ENCODE peak calls at places on chromosome 21, in eight cellular contexts. Y is K562, L is suprapubic skin, T is testis, G is heart left ventricle, R is A549, J is body of pancreas, F is uterus. N is an unnamed sample. For H3K4me1, the result is how much of the 10 kb centered on the place peaks cover.

GRCh38 chr21:30710499-30710898 is 8.1 kb downstream of the KRTAP21-3 start:
- DNase-seq in J (no peak), L (no peak), F (no peak), R (no peak), T (no peak), Y (no peak), G (no peak), N (no peak)

GRCh38 chr21:46617267-46618051 is 12.6 kb upstream of the S100B start:
- DNase-seq in Y (no peak), J (no peak), T (no peak), L (no peak), F (no peak), G (no peak), R (no peak), N (no peak)

GRCh38 chr21:27043377-27043776 is 76.5 kb upstream of the ADAMTS5 start:
- DNase-seq in T (no peak), R (no peak), J (no peak), F (no peak), Y (no peak), L (no peak), G (no peak), N (no peak)

GRCh38 chr21:15063081-15063820 is 1.5 kb downstream of the NRIP1 start:
- DNase-seq in G (no peak), J (no peak), T (peak), F (no peak), R (no peak), Y (peak), L (no peak), N (no peak)

GRCh38 chr21:35257413-35257812 is 208.3 kb upstream of the RUNX1 start:
- DNase-seq in G (peak), T (peak), J (peak), F (peak), R (peak), Y (no peak), L (peak), N (no peak)

GRCh38 chr21:32789709-32790108 is 18.2 kb upstream of the PAXBP1 start:
- DNase-seq in Y (no peak), L (no peak), G (no peak), J (no peak), T (no peak), F (no peak), R (no peak), N (no peak)

GRCh38 chr21:15210235-15210678 is 145.5 kb upstream of the NRIP1 start:
- DNase-seq in T (no peak), J (peak), G (no peak), L (peak), R (peak), Y (peak), F (no peak), N (peak)

GRCh38 chr21:43866233-43866632 is 1.2 kb downstream of the AGPAT3 start:
- DNase-seq in L (no peak), G (peak), T (peak), F (peak), J (peak), R (no peak), Y (peak), N (peak)

GRCh38 chr21:35530726-35531125 is 481.6 kb upstream of the RUNX1 start:
- DNase-seq in T (no peak), R (no peak), F (no peak), Y (no peak), G (no peak), J (no peak), L (no peak), N (no peak)

GRCh38 chr21:22927469-22927868 is 1929.3 kb downstream of the NCAM2 start:
- DNase-seq in J (no peak), L (no peak), G (no peak), R (no peak), T (no peak), Y (no peak), F (no peak), N (no peak)

GRCh38 chr21:43851593-43851992 is 13.4 kb upstream of the AGPAT3 start:
- DNase-seq in G (no peak), R (no peak), F (no peak), T (no peak), Y (no peak), L (no peak), J (no peak), N (peak)

GRCh38 chr21:36699546-36700294 is 805 bp downstream of the SIM2 start:
- DNase-seq in Y (no peak), J (no peak), T (no peak), L (no peak), R (no peak), G (no peak), F (no peak), N (no peak)

GRCh38 chr21:27086630-27087029 is 119.7 kb upstream of the ADAMTS5 start:
- DNase-seq in L (no peak), T (no peak), F (no peak), J (no peak), G (no peak), Y (no peak), R (no peak), N (no peak)

GRCh38 chr21:31983120-31983519 is 110.3 kb downstream of the HUNK start:
- DNase-seq in L (no peak), R (no peak), J (peak), Y (no peak), G (no peak), T (no peak), F (no peak), N (no peak)

GRCh38 chr21:46538262-46538661 is 66.6 kb downstream of the S100B start:
- DNase-seq in R (no peak), F (no peak), J (no peak), T (no peak), Y (no peak), L (no peak), G (no peak), N (no peak)

GRCh38 chr21:33981341-33982101 is 65.9 kb upstream of the ATP5PO start:
- DNase-seq in F (peak), Y (no peak), T (no peak), J (no peak), R (no peak), G (no peak), L (no peak), N (no peak)

GRCh38 chr21:10463156-10463555 is 58.2 kb upstream of the TPTE start:
- DNase-seq in G (no peak), Y (no peak), R (no peak), F (no peak), L (no peak), T (no peak), J (no peak), N (no peak)

GRCh38 chr21:15775291-15775690 is 45.5 kb downstream of the USP25 start:
- DNase-seq in Y (no peak), F (no peak), G (no peak), R (no peak), J (no peak), T (no peak), L (no peak), N (no peak)

GRCh38 chr21:43657355-43658093 is 1.8 kb downstream of the HSF2BP start:
- DNase-seq in F (no peak), L (peak), J (no peak), R (no peak), T (no peak), G (peak), Y (no peak), N (no peak)

GRCh38 chr21:35252831-35253230 is 203.7 kb upstream of the RUNX1 start:
- DNase-seq in R (no peak), J (no peak), Y (no peak), T (no peak), L (no peak), F (no peak), G (no peak), N (no peak)

GRCh38 chr21:36209626-36210171 is 53.1 kb downstream of the DOP1B start:
- DNase-seq in J (peak), R (no peak), Y (peak), F (no peak), T (peak), L (no peak), G (peak), N (no peak)

GRCh38 chr21:34695434-34695833 is 26.6 kb downstream of the CLIC6 start:
- DNase-seq in Y (no peak), T (no peak), L (no peak), G (no peak), R (no peak), J (no peak), F (no peak), N (no peak)

GRCh38 chr21:25639167-25639921 is at the start of gene JAM2:
- DNase-seq in Y (peak), R (no peak), F (peak), G (peak), L (peak), J (peak), T (peak), N (peak)
- TF ChIP-seq CTCF in Y (no peak), R (no peak), F (peak), G (peak), L (no peak), J (no peak), T (no peak), N (peak)

GRCh38 chr21:45320261-45320990 is 32.7 kb upstream of the POFUT2 start:
- DNase-seq in G (no peak), L (peak), T (no peak), J (peak), F (no peak), Y (no peak), R (no peak), N (peak)

GRCh38 chr21:45319461-45320211 is 31.9 kb upstream of the POFUT2 start:
- DNase-seq in R (no peak), J (no peak), Y (no peak), F (no peak), T (no peak), L (peak), G (peak), N (peak)

GRCh38 chr21:45322960-45323461 is 35.3 kb upstream of the POFUT2 start:
- DNase-seq in T (no peak), G (no peak), L (peak), J (peak), Y (no peak), F (peak), R (peak), N (peak)

GRCh38 chr21:45322231-45322959 is 34.7 kb upstream of the POFUT2 start:
- DNase-seq in R (no peak), G (no peak), Y (no peak), L (peak), T (no peak), J (peak), F (no peak), N (peak)

GRCh38 chr21:45320991-45321656 is 33.4 kb upstream of the POFUT2 start:
- DNase-seq in F (no peak), L (peak), G (no peak), Y (no peak), T (no peak), J (no peak), R (no peak), N (peak)
- H3K4me1 ChIP-seq in F (under half), L (under half), G (half or more), Y (half or more), T (under half), J (half or more), R (half or more), N (half or more)

GRCh38 chr21:42570841-42571387 is 57.3 kb downstream of the SLC37A1 start:
- DNase-seq in T (peak), G (peak), Y (no peak), R (no peak), J (peak), L (peak), F (peak), N (peak)
- TF ChIP-seq POLR2A in T (no peak), G (no peak), Y (no peak), R (no peak), J (no peak), L (no peak), F (no peak), N (no peak)

DNA sequence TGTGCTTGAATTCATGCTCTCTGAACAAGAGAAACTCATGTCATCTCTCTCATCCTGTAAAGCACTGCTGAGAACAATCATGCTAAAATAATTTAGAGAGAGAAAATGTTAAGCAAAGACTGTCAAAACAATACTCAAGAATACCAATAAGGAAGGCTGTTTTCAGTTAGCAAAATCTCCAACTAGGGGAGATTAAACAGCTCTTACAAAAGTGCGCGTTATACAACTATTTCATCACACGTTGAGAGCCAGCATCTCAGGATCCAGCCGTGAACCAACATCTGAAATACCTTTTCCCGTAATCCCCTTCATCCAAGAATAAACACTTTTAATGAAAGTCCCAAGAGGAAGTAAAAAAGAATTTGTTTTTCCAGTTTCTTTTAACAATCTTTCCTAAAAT is 44.1 kb upstream of the KCNJ15 start:
- DNase-seq in Y (no peak), T (no peak), R (no peak), L (no peak), F (no peak), J (no peak), G (no peak), N (no peak)
- TF ChIP-seq CTCF in Y (no peak), T (no peak), R (no peak), L (no peak), F (no peak), J (no peak), G (no peak), N (no peak)

GRCh38 chr21:39007985-39008384 is 175.3 kb downstream of the PSMG1 start:
- DNase-seq in G (no peak), Y (no peak), F (no peak), J (no peak), R (no peak), L (no peak), T (no peak), N (no peak)
- H3K4me1 ChIP-seq in G (half or more), Y (under half), F (under half), J (under half), R (under half), L (under half), T (under half), N (under half)

DNA sequence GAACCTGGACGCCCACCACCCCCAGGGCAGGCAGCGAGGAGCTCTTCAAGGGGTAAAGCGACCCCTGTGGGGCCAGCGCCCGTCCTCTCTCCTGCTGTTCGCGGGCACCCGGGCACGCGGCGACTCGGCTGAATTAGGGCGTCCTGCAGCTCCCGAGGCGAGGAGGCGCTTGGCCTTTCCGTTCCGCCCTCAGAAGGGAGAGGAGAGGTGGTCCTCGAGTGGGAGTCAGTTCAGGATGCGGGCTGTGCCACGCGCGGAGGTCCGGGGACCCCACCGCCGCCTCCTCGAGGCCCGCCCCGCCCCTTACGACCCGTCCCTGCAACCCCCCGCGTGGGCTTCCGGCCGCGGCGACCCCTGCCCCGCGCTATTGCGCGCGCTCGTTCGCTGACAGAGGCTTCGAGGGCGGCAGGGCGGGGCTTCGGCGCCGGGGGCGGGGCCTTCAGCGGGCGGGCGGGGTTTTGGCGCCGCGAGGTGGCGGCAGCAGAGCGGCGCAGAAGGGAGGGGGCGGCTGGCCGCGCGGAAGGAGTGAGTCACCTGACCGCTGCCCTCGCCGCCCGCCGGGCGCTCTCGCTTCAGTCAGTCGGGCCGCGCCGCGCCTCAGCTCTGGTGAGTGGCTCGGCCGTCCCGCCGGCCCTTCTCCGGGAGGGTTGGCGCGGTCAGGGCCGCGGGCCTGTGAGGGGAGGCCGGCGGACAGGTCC is at the start of gene BACH1:
- DNase-seq in J (peak), Y (peak), G (peak), L (peak), T (peak), R (peak), F (peak), N (peak)
- TF ChIP-seq POLR2A in J (peak), Y (peak), G (no peak), L (peak), T (peak), R (peak), F (peak), N (peak)